ENCODE peak calls at places on chromosomes 2 and 18, in seven cellular contexts. One of them, this sample, is unnamed.
A peak's percentile ranks its signal among the peaks of the same experiment; 100 is the strongest.

GRCh38 chr18:49768051-49768391 is 45.3 kb downstream of the ACAA2 start:
- DNase-seq in NCI-H69: peak; percentile 69
- DNase-seq in DMS153: no peak
- DNase-seq in epithelial cell of proximal tubule: no peak
- DNase-seq in IMR-90: peak; percentile 65
- DNase-seq in NCI-H748 treated with DMSO at 0.1 percent for 48 hours: peak; percentile 4
- DNase-seq in NCI-H2081: no peak
- DNase-seq in this sample: no peak

GRCh38 chr2:29011650-29012060 is 30.6 kb downstream of the TOGARAM2 start:
- DNase-seq in DMS153: peak; percentile 40
- DNase-seq in NCI-H2081: peak; percentile 67
- DNase-seq in NCI-H748 treated with DMSO at 0.1 percent for 48 hours: no peak
- DNase-seq in epithelial cell of proximal tubule: no peak
- DNase-seq in IMR-90: no peak
- DNase-seq in NCI-H69: peak; percentile 31
- DNase-seq in this sample: peak; percentile 9

GRCh38 chr2:232870766-232871371 is 805 bp downstream of the SNORC start:
- DNase-seq in epithelial cell of proximal tubule: no peak
- DNase-seq in NCI-H69: no peak
- DNase-seq in IMR-90: no peak
- DNase-seq in NCI-H748 treated with DMSO at 0.1 percent for 48 hours: no peak
- DNase-seq in NCI-H2081: no peak
- DNase-seq in DMS153: no peak
- DNase-seq in this sample: no peak

GRCh38 chr2:101710690-101711318 is 13.3 kb downstream of the MAP4K4 start:
- DNase-seq in NCI-H748 treated with DMSO at 0.1 percent for 48 hours: no peak
- DNase-seq in NCI-H69: peak; percentile 61
- DNase-seq in DMS153: no peak
- DNase-seq in IMR-90: peak; percentile 65
- DNase-seq in epithelial cell of proximal tubule: no peak
- DNase-seq in NCI-H2081: no peak
- DNase-seq in this sample: no peak

GRCh38 chr2:191318729-191319078 is 73.5 kb downstream of the MYO1B start:
- DNase-seq in epithelial cell of proximal tubule: no peak
- DNase-seq in NCI-H69: no peak
- DNase-seq in DMS153: no peak
- DNase-seq in NCI-H748 treated with DMSO at 0.1 percent for 48 hours: no peak
- DNase-seq in IMR-90: peak; percentile 85
- DNase-seq in NCI-H2081: no peak
- DNase-seq in this sample: no peak

GRCh38 chr2:171960570-171960969 is 38.3 kb downstream of the HAT1 start:
- DNase-seq in epithelial cell of proximal tubule: no peak
- DNase-seq in NCI-H69: no peak
- DNase-seq in NCI-H2081: no peak
- DNase-seq in DMS153: no peak
- DNase-seq in NCI-H748 treated with DMSO at 0.1 percent for 48 hours: no peak
- DNase-seq in IMR-90: no peak
- DNase-seq in this sample: no peak

GRCh38 chr2:218893349-218894167 is 12.9 kb downstream of the WNT10A start:
- DNase-seq in NCI-H69: no peak
- DNase-seq in IMR-90: no peak
- DNase-seq in epithelial cell of proximal tubule: no peak
- DNase-seq in NCI-H2081: no peak
- DNase-seq in NCI-H748 treated with DMSO at 0.1 percent for 48 hours: no peak
- DNase-seq in DMS153: no peak
- DNase-seq in this sample: no peak

GRCh38 chr18:31203086-31203793 is 40.6 kb upstream of the DSC1 start:
- DNase-seq in IMR-90: no peak
- DNase-seq in NCI-H748 treated with DMSO at 0.1 percent for 48 hours: no peak
- DNase-seq in epithelial cell of proximal tubule: no peak
- DNase-seq in DMS153: no peak
- DNase-seq in NCI-H2081: no peak
- DNase-seq in NCI-H69: no peak
- DNase-seq in this sample: no peak

GRCh38 chr18:73691118-73691517 is 456.5 kb downstream of the FBXO15 start:
- DNase-seq in NCI-H2081: no peak
- DNase-seq in DMS153: no peak
- DNase-seq in NCI-H69: peak; percentile 18
- DNase-seq in epithelial cell of proximal tubule: no peak
- DNase-seq in IMR-90: peak; percentile 95
- DNase-seq in NCI-H748 treated with DMSO at 0.1 percent for 48 hours: no peak
- DNase-seq in this sample: no peak

GRCh38 chr18:62784338-62784965 is 69.1 kb downstream of the PHLPP1 start:
- DNase-seq in NCI-H2081: peak; percentile 45
- DNase-seq in DMS153: no peak
- DNase-seq in NCI-H748 treated with DMSO at 0.1 percent for 48 hours: no peak
- DNase-seq in epithelial cell of proximal tubule: no peak
- DNase-seq in IMR-90: peak; percentile 25
- DNase-seq in NCI-H69: peak; percentile 44
- DNase-seq in this sample: no peak

GRCh38 chr2:9285385-9285784 is 78.8 kb downstream of the ASAP2 start:
- DNase-seq in DMS153: no peak
- DNase-seq in NCI-H69: peak; percentile 33
- DNase-seq in NCI-H2081: no peak
- DNase-seq in IMR-90: no peak
- DNase-seq in NCI-H748 treated with DMSO at 0.1 percent for 48 hours: no peak
- DNase-seq in epithelial cell of proximal tubule: no peak
- DNase-seq in this sample: no peak

GRCh38 chr2:70099270-70099669 is 12.0 kb downstream of the PCBP1 start:
- DNase-seq in IMR-90: no peak
- DNase-seq in NCI-H2081: no peak
- DNase-seq in epithelial cell of proximal tubule: no peak
- DNase-seq in NCI-H748 treated with DMSO at 0.1 percent for 48 hours: no peak
- DNase-seq in DMS153: no peak
- DNase-seq in NCI-H69: no peak
- DNase-seq in this sample: no peak

GRCh38 chr2:196876364-196876763 is 50.1 kb downstream of the PGAP1 start:
- DNase-seq in IMR-90: no peak
- DNase-seq in NCI-H2081: no peak
- DNase-seq in NCI-H748 treated with DMSO at 0.1 percent for 48 hours: no peak
- DNase-seq in NCI-H69: no peak
- DNase-seq in DMS153: no peak
- DNase-seq in epithelial cell of proximal tubule: no peak
- DNase-seq in this sample: no peak

GRCh38 chr2:68743531-68743930 is 8.9 kb downstream of the ARHGAP25 start:
- DNase-seq in NCI-H748 treated with DMSO at 0.1 percent for 48 hours: no peak
- DNase-seq in epithelial cell of proximal tubule: no peak
- DNase-seq in DMS153: no peak
- DNase-seq in NCI-H2081: no peak
- DNase-seq in IMR-90: no peak
- DNase-seq in NCI-H69: no peak
- DNase-seq in this sample: no peak

GRCh38 chr2:223232896-223233295 is 180.9 kb downstream of the KCNE4 start:
- DNase-seq in NCI-H748 treated with DMSO at 0.1 percent for 48 hours: no peak
- DNase-seq in NCI-H2081: no peak
- DNase-seq in IMR-90: no peak
- DNase-seq in epithelial cell of proximal tubule: no peak
- DNase-seq in DMS153: no peak
- DNase-seq in NCI-H69: no peak
- DNase-seq in this sample: no peak

This sample was measured in NCI-H774.